ENCODE peak calls at places on chromosomes 16 and 17, in five cellular contexts. Z is HCT116, J is GM23338, I is stomach, T is ascending aorta. U is an unnamed sample.

GRCh38 chr16:28149016-28149888 is 62.5 kb downstream of the XPO6 start:
- DNase-seq in T (no peak), Z (no peak), I (no peak), J (no peak), U (no peak)

GRCh38 chr17:80938556-80938955 is 53.1 kb upstream of the CHMP6 start:
- DNase-seq in J (no peak), I (no peak), Z (no peak), T (no peak), U (no peak)

GRCh38 chr16:14628806-14629611 is 1.1 kb downstream of the PARN start:
- DNase-seq in Z (no peak), J (peak; percentile 52), T (no peak), I (no peak), U (peak; percentile 5)

GRCh38 chr16:51532551-51532950 is 381.5 kb upstream of the SALL1 start:
- DNase-seq in T (no peak), I (no peak), Z (no peak), J (no peak), U (peak; percentile 26)

GRCh38 chr16:67562918-67563707 is 787 bp downstream of the CTCF start:
- DNase-seq in T (peak; percentile 77), J (peak; percentile 74), Z (peak; percentile 24), I (peak; percentile 65), U (no peak)

GRCh38 chr17:45584092-45585036 is 93.8 kb upstream of the PLEKHM1 start:
- DNase-seq in T (peak; percentile 72), J (peak; percentile 74), Z (peak; percentile 39), I (peak; percentile 81), U (peak; percentile 69)

GRCh38 chr16:73304008-73304814 is 256.3 kb upstream of the ZFHX3 start:
- DNase-seq in T (no peak), Z (no peak), I (no peak), J (no peak), U (no peak)

GRCh38 chr17:35028531-35029262 is 34.8 kb downstream of the RFFL start:
- DNase-seq in J (no peak), Z (no peak), I (no peak), T (no peak), U (no peak)

GRCh38 chr16:58333937-58334336 is 39.1 kb upstream of the PRSS54 start:
- DNase-seq in T (no peak), J (no peak), Z (no peak), I (no peak), U (no peak)

GRCh38 chr16:88763502-88764053 is 21.4 kb downstream of the PIEZO1 start:
- DNase-seq in J (peak; percentile 97), Z (no peak), T (no peak), I (peak; percentile 42), U (no peak)

GRCh38 chr17:14840616-14841231 is 424.4 kb downstream of the PMP22 start:
- DNase-seq in T (no peak), J (no peak), Z (no peak), I (no peak), U (peak; percentile 38)

GRCh38 chr16:17278988-17279387 is 191.8 kb downstream of the XYLT1 start:
- DNase-seq in Z (no peak), T (no peak), I (no peak), J (no peak), U (no peak)

GRCh38 chr17:59427425-59427921 is 96.0 kb downstream of the YPEL2 start:
- DNase-seq in T (peak; percentile 80), Z (no peak), I (no peak), J (no peak), U (no peak)

GRCh38 chr17:61352408-61352770 is 47.3 kb upstream of the TBX2 start:
- DNase-seq in Z (no peak), J (no peak), I (no peak), T (no peak), U (no peak)

GRCh38 chr17:61345825-61346628 is 53.6 kb upstream of the TBX2 start:
- DNase-seq in T (no peak), J (no peak), I (no peak), Z (no peak), U (no peak)

GRCh38 chr17:61352771-61353170 is 46.9 kb upstream of the TBX2 start:
- DNase-seq in J (no peak), T (no peak), Z (no peak), I (no peak), U (no peak)

GRCh38 chr17:61351745-61352407 is 47.8 kb upstream of the TBX2 start:
- DNase-seq in T (no peak), J (no peak), I (no peak), Z (no peak), U (no peak)

DNA sequence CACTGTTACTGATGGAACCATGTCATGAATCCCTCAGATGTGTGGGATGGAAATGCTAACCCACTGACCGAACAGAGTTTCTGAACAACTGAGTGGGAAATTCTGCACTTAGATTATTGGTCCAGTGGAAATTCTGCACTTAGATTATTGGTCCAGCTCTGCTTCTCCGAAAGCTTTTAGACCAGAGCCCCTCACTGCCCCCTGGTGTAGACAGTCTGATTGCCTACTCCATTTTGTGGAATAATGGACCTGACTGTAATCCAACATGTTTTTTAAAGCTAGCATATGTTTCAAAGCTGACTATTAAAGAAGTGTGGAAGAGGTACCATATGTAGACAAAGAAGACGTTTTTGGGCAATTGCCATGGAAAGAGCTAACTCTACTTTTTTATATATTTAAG is 50.3 kb upstream of the TBX2 start:
- DNase-seq in Z (no peak), I (no peak), J (no peak), T (no peak), U (no peak)
- TF ChIP-seq CTCF in Z (peak; percentile 43), I (no peak), J (peak; percentile 57), T (no peak), U (no peak)

GRCh38 chr17:47897561-47897960 is 1.5 kb downstream of the SP2 start:
- DNase-seq in I (no peak), J (no peak), T (no peak), Z (no peak), U (no peak)
- H3K27ac ChIP-seq in I (peak overlapping the region; percentile 100), J (no peak overlapping the region), T (peak overlapping the region; percentile 100), Z (peak overlapping the region; percentile 78), U (no peak overlapping the region)

GRCh38 chr17:53032861-53033271 is 789.9 kb upstream of the KIF2B start:
- DNase-seq in I (no peak), T (no peak), Z (peak; percentile 4), J (peak; percentile 93), U (peak; percentile 6)
- TF ChIP-seq CTCF in I (peak; percentile 7), T (no peak), Z (no peak), J (peak; percentile 97), U (peak; percentile 55)

GRCh38 chr17:50166518-50167181 is 845 bp downstream of the SGCA start:
- DNase-seq in Z (no peak), T (no peak), J (no peak), I (no peak), U (no peak)
- H3K27ac ChIP-seq in Z (no peak overlapping the region), T (peak overlapping the region; percentile 99), J (no peak overlapping the region), I (peak overlapping the region; percentile 86), U (peak overlapping the region; percentile 56)

DNA sequence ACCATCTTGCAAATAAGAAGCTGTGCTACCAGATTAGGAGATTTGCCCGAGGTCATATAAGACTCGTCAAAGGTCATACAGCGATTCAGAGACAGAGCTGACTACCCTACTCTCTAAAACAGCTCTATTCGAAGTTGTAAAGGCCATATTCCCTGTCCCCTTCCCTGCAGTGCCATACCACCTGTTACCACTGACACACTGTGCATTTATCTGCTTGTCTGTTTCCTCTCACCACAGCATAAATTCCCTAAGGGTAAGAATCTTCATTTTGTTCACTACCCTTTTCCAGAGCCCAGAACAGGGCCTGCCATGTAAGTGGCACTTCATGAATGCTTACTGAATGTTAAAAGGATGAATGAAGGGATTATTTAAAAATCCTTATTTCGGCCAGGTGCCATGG is 3.4 kb upstream of the KSR1 start:
- DNase-seq in Z (no peak), I (no peak), T (no peak), J (no peak), U (no peak)
- TF ChIP-seq CTCF in Z (no peak), I (no peak), T (no peak), J (no peak), U (no peak)

GRCh38 chr16:535446-536405 is 8.2 kb downstream of the CAPN15 start:
- DNase-seq in T (no peak), I (peak; percentile 81), Z (peak; percentile 54), J (no peak), U (peak; percentile 69)

GRCh38 chr16:534856-535445 is 7.4 kb downstream of the CAPN15 start:
- DNase-seq in I (no peak), T (no peak), Z (no peak), J (no peak), U (no peak)

GRCh38 chr16:537415-538335 is 10.2 kb downstream of the CAPN15 start:
- DNase-seq in Z (no peak), J (no peak), T (no peak), I (no peak), U (no peak)

GRCh38 chr16:534089-534635 is 6.7 kb downstream of the CAPN15 start:
- DNase-seq in Z (no peak), J (no peak), I (peak; percentile 60), T (no peak), U (no peak)

GRCh38 chr16:536746-537145 is 9.2 kb downstream of the CAPN15 start:
- DNase-seq in T (no peak), I (no peak), J (no peak), Z (no peak), U (no peak)
- H3K27ac ChIP-seq in T (no peak overlapping the region), I (no peak overlapping the region), J (no peak overlapping the region), Z (no peak overlapping the region), U (peak overlapping the region; percentile 96)

DNA sequence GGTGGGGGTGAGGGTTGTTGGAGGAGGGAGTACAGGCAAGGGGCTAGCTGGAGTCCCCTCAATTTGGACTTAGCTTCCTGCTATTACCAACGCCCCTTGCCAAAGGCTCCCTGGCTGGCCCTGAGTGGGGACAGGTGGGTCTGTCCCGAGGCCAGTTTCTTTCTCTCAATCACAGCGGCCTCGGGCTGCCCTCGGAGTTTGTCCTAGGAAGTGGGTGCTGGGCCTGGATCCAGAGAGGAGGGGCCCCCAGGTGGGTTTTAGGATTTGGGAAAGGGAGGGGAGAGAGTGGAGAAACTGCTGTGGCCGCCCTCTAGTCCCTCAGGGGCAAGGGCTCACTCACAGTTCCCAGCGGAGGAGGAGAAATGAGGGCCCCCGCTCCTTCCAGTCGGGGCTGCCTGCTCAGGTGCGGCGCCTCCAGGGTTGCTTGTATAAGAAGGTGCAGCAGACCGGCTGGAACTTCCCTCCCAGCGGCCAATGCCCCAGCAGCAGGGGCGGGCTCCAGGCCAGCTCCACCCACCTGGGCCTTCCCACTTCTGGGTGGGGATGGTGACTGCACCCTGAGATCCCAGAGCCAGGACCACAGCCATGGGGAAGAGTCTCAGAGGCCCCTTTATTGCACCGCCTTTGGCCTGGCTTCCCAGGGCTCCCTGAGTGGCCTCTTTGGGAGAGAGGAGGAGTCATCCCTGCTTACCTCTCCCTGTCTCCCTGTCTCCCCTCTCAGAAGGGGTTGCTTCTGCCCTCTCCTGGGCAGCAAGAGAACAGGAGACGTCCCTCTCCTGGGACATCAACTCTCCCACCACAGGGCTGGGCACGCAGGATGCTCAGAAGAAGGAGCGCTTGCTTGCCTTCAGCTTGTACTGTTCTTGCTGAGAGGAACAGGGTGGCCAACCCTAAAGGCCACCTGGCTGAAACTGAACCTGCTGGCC is 112.0 kb upstream of the SMURF2 start:
- DNase-seq in T (peak; percentile 60), J (peak; percentile 85), Z (peak; percentile 95), I (peak; percentile 85), U (peak; percentile 72)
- TF ChIP-seq CTCF in T (no peak), J (peak; percentile 74), Z (peak; percentile 89), I (no peak), U (no peak)

GRCh38 chr16:56691885-56692284 is 9.6 kb downstream of the MT1X start:
- DNase-seq in Z (peak; percentile 66), T (no peak), J (peak; percentile 67), I (no peak), U (peak; percentile 96)
- H3K27ac ChIP-seq in Z (peak overlapping the region; percentile 25), T (no peak overlapping the region), J (no peak overlapping the region), I (no peak overlapping the region), U (peak overlapping the region; percentile 89)

U was measured in RWPE1.